ENCODE peak calls at places on chromosomes 7 and 10, in nine cellular contexts. U, Y, K, C, J, A, M, E and O are unnamed samples.

GRCh38 chr7:93575555-93576397 is 1.3 kb upstream of the CALCR start:
- DNase-seq in U (peak; percentile 47), Y (no peak), K (peak; percentile 76), C (no peak), J (no peak), A (no peak), M (no peak), E (no peak), O (no peak)

GRCh38 chr7:13851756-13852155 is 137.7 kb downstream of the ETV1 start:
- DNase-seq in U (peak; percentile 38), Y (no peak), K (peak; percentile 56), C (no peak), J (no peak), A (no peak), M (no peak), E (no peak), O (no peak)

GRCh38 chr7:111532625-111533024 is 29.7 kb downstream of the IMMP2L start:
- DNase-seq in U (no peak), Y (no peak), K (no peak), C (no peak), J (no peak), A (no peak), M (no peak), E (no peak), O (no peak)

GRCh38 chr10:104029528-104029875 is 56.2 kb downstream of the COL17A1 start:
- DNase-seq in U (no peak), Y (no peak), K (no peak), C (no peak), J (no peak), A (no peak), M (no peak), E (no peak), O (no peak)

GRCh38 chr10:114110174-114110972 is 63.6 kb downstream of the CCDC186 start:
- DNase-seq in U (no peak), Y (no peak), K (peak; percentile 14), C (peak; percentile 43), J (no peak), A (no peak), M (no peak), E (peak; percentile 31), O (peak; percentile 43)

GRCh38 chr7:46654546-46655443 is 733.7 kb upstream of the IGFBP3 start:
- DNase-seq in U (no peak), Y (no peak), K (peak; percentile 96), C (peak; percentile 41), J (no peak), A (no peak), M (no peak), E (no peak), O (peak; percentile 82)

GRCh38 chr10:132484922-132485321 is 52.7 kb upstream of the INPP5A start:
- DNase-seq in U (no peak), Y (no peak), K (no peak), C (no peak), J (no peak), A (no peak), M (no peak), E (no peak), O (no peak)

GRCh38 chr7:151061241-151062110 is 2.1 kb downstream of the SLC4A2 start:
- DNase-seq in U (peak; percentile 47), Y (no peak), K (no peak), C (no peak), J (no peak), A (no peak), M (no peak), E (no peak), O (no peak)

GRCh38 chr7:131403322-131403721 is 75.6 kb downstream of the MKLN1 start:
- DNase-seq in U (no peak), Y (no peak), K (no peak), C (no peak), J (no peak), A (no peak), M (no peak), E (no peak), O (no peak)

GRCh38 chr10:72020914-72021754 is 56.9 kb downstream of the CHST3 start:
- DNase-seq in U (no peak), Y (no peak), K (no peak), C (no peak), J (no peak), A (no peak), M (no peak), E (peak; percentile 48), O (no peak)

GRCh38 chr10:43827853-43828252 is 179.2 kb upstream of the ZNF32 start:
- DNase-seq in U (no peak), Y (no peak), K (no peak), C (no peak), J (no peak), A (no peak), M (no peak), E (no peak), O (no peak)

GRCh38 chr7:140541513-140542192 is 62.3 kb upstream of the MKRN1 start:
- DNase-seq in U (peak; percentile 95), Y (no peak), K (peak; percentile 87), C (peak; percentile 87), J (no peak), A (no peak), M (peak; percentile 70), E (no peak), O (peak; percentile 85)

GRCh38 chr7:40057292-40057691 is 77.1 kb downstream of the MPLKIP start:
- DNase-seq in U (no peak), Y (no peak), K (peak; percentile 29), C (no peak), J (no peak), A (no peak), M (no peak), E (no peak), O (peak; percentile 21)

GRCh38 chr7:41977165-41977651 is 259.8 kb downstream of the GLI3 start:
- DNase-seq in U (peak; percentile 83), Y (no peak), K (peak; percentile 70), C (peak; percentile 67), J (no peak), A (no peak), M (peak; percentile 21), E (peak; percentile 50), O (peak; percentile 67)

GRCh38 chr10:11934262-11934661 is 108.3 kb downstream of the UPF2 start:
- DNase-seq in U (peak; percentile 44), Y (no peak), K (no peak), C (no peak), J (no peak), A (no peak), M (no peak), E (no peak), O (no peak)

GRCh38 chr7:84674236-84674913 is 479.8 kb upstream of the SEMA3A start:
- DNase-seq in U (no peak), Y (no peak), K (peak; percentile 87), C (no peak), J (no peak), A (no peak), M (no peak), E (peak; percentile 31), O (peak; percentile 91)

GRCh38 chr7:101233907-101234547 is 3.6 kb downstream of the CLDN15 start:
- DNase-seq in U (no peak), Y (no peak), K (no peak), C (no peak), J (no peak), A (no peak), M (no peak), E (no peak), O (no peak)

GRCh38 chr7:152312316-152312715 is 123.5 kb downstream of the KMT2C start:
- DNase-seq in U (no peak), Y (no peak), K (no peak), C (no peak), J (no peak), A (no peak), M (no peak), E (no peak), O (no peak)

GRCh38 chr10:111137012-111137411 is 60.2 kb downstream of the ADRA2A start:
- DNase-seq in U (peak; percentile 58), Y (no peak), K (peak; percentile 74), C (no peak), J (no peak), A (no peak), M (peak; percentile 13), E (no peak), O (no peak)

GRCh38 chr7:14596421-14596820 is 306.1 kb downstream of the DGKB start:
- DNase-seq in U (no peak), Y (no peak), K (peak; percentile 5), C (peak; percentile 83), J (no peak), A (no peak), M (no peak), E (no peak), O (peak; percentile 63)

GRCh38 chr7:68107256-68107655 is 1110.6 kb downstream of the TYW1 start:
- DNase-seq in U (no peak), Y (no peak), K (no peak), C (no peak), J (no peak), A (no peak), M (no peak), E (no peak), O (no peak)

GRCh38 chr7:13442226-13442625 is 547.2 kb downstream of the ETV1 start:
- DNase-seq in U (no peak), Y (no peak), K (no peak), C (no peak), J (no peak), A (no peak), M (no peak), E (no peak), O (peak; percentile 29)

GRCh38 chr10:3400368-3400767 is 227.8 kb upstream of the PITRM1 start:
- DNase-seq in U (no peak), Y (no peak), K (no peak), C (no peak), J (no peak), A (no peak), M (no peak), E (no peak), O (no peak)